ENCODE peak calls at places on chromosomes 12 and 14, in six cellular contexts. One of them, this sample, is unnamed.

GRCh38 chr14:61934385-61934784 is 172.2 kb downstream of the SNAPC1 start:
- DNase-seq in fibroblast of lung: peak
- DNase-seq in NCI-H1930: no peak
- DNase-seq in stimulated activated CD4-positive, alpha-beta T cell treated with anti-CD3 and anti-CD28 coated beads, Interleukin-15, amount 100 ng/mL, for 1 hour: no peak
- DNase-seq in body of pancreas: no peak
- DNase-seq in tibial nerve: no peak
- DNase-seq in this sample: no peak

GRCh38 chr12:40198601-40199000 is 26.2 kb upstream of the LRRK2 start:
- DNase-seq in fibroblast of lung: peak
- DNase-seq in NCI-H1930: no peak
- DNase-seq in stimulated activated CD4-positive, alpha-beta T cell treated with anti-CD3 and anti-CD28 coated beads, Interleukin-15, amount 100 ng/mL, for 1 hour: no peak
- DNase-seq in body of pancreas: no peak
- DNase-seq in tibial nerve: no peak
- DNase-seq in this sample: no peak

GRCh38 chr12:106246891-106247730 is 709 bp downstream of the CKAP4 start:
- DNase-seq in fibroblast of lung: peak
- DNase-seq in NCI-H1930: no peak
- DNase-seq in stimulated activated CD4-positive, alpha-beta T cell treated with anti-CD3 and anti-CD28 coated beads, Interleukin-15, amount 100 ng/mL, for 1 hour: no peak
- DNase-seq in body of pancreas: peak
- DNase-seq in tibial nerve: peak
- DNase-seq in this sample: no peak

GRCh38 chr14:37270629-37271028 is 72.9 kb downstream of the MIPOL1 start:
- DNase-seq in fibroblast of lung: no peak
- DNase-seq in NCI-H1930: no peak
- DNase-seq in stimulated activated CD4-positive, alpha-beta T cell treated with anti-CD3 and anti-CD28 coated beads, Interleukin-15, amount 100 ng/mL, for 1 hour: no peak
- DNase-seq in body of pancreas: no peak
- DNase-seq in tibial nerve: no peak
- DNase-seq in this sample: no peak

GRCh38 chr14:67919259-67919658 is 99.7 kb downstream of the RAD51B start:
- DNase-seq in fibroblast of lung: no peak
- DNase-seq in NCI-H1930: no peak
- DNase-seq in stimulated activated CD4-positive, alpha-beta T cell treated with anti-CD3 and anti-CD28 coated beads, Interleukin-15, amount 100 ng/mL, for 1 hour: no peak
- DNase-seq in body of pancreas: no peak
- DNase-seq in tibial nerve: no peak
- DNase-seq in this sample: no peak

GRCh38 chr12:106739815-106740552 is 34.5 kb upstream of the RIC8B start:
- DNase-seq in fibroblast of lung: peak
- DNase-seq in NCI-H1930: no peak
- DNase-seq in stimulated activated CD4-positive, alpha-beta T cell treated with anti-CD3 and anti-CD28 coated beads, Interleukin-15, amount 100 ng/mL, for 1 hour: no peak
- DNase-seq in body of pancreas: no peak
- DNase-seq in tibial nerve: no peak
- DNase-seq in this sample: no peak

GRCh38 chr14:53714495-53715389 is 241.9 kb downstream of the BMP4 start:
- DNase-seq in fibroblast of lung: no peak
- DNase-seq in NCI-H1930: no peak
- DNase-seq in stimulated activated CD4-positive, alpha-beta T cell treated with anti-CD3 and anti-CD28 coated beads, Interleukin-15, amount 100 ng/mL, for 1 hour: no peak
- DNase-seq in body of pancreas: no peak
- DNase-seq in tibial nerve: no peak
- DNase-seq in this sample: no peak

GRCh38 chr14:50335989-50336391 is 23.9 kb downstream of the DMAC2L start:
- DNase-seq in fibroblast of lung: peak
- DNase-seq in NCI-H1930: no peak
- DNase-seq in stimulated activated CD4-positive, alpha-beta T cell treated with anti-CD3 and anti-CD28 coated beads, Interleukin-15, amount 100 ng/mL, for 1 hour: no peak
- DNase-seq in body of pancreas: peak
- DNase-seq in tibial nerve: no peak
- DNase-seq in this sample: no peak

GRCh38 chr14:97944380-97944779 is 1147.2 kb downstream of the VRK1 start:
- DNase-seq in fibroblast of lung: no peak
- DNase-seq in NCI-H1930: no peak
- DNase-seq in stimulated activated CD4-positive, alpha-beta T cell treated with anti-CD3 and anti-CD28 coated beads, Interleukin-15, amount 100 ng/mL, for 1 hour: no peak
- DNase-seq in body of pancreas: no peak
- DNase-seq in tibial nerve: no peak
- DNase-seq in this sample: no peak

GRCh38 chr14:39446131-39446744 is 14.0 kb upstream of the FBXO33 start:
- DNase-seq in fibroblast of lung: no peak
- DNase-seq in NCI-H1930: no peak
- DNase-seq in stimulated activated CD4-positive, alpha-beta T cell treated with anti-CD3 and anti-CD28 coated beads, Interleukin-15, amount 100 ng/mL, for 1 hour: no peak
- DNase-seq in body of pancreas: no peak
- DNase-seq in tibial nerve: no peak
- DNase-seq in this sample: no peak

GRCh38 chr12:95802482-95803264 is 12.1 kb upstream of the NTN4 start:
- DNase-seq in fibroblast of lung: peak
- DNase-seq in NCI-H1930: no peak
- DNase-seq in stimulated activated CD4-positive, alpha-beta T cell treated with anti-CD3 and anti-CD28 coated beads, Interleukin-15, amount 100 ng/mL, for 1 hour: no peak
- DNase-seq in body of pancreas: peak
- DNase-seq in tibial nerve: no peak
- DNase-seq in this sample: no peak

GRCh38 chr12:116537149-116537904 is 21.9 kb upstream of the MAP1LC3B2 start:
- DNase-seq in fibroblast of lung: no peak
- DNase-seq in NCI-H1930: no peak
- DNase-seq in stimulated activated CD4-positive, alpha-beta T cell treated with anti-CD3 and anti-CD28 coated beads, Interleukin-15, amount 100 ng/mL, for 1 hour: no peak
- DNase-seq in body of pancreas: no peak
- DNase-seq in tibial nerve: no peak
- DNase-seq in this sample: no peak

This sample was measured in stimulated activated CD8-positive, alpha-beta memory T cell treated with anti-CD3 and anti-CD28 coated beads, Interleukin-7, amount 100 ng/mL, for 1 hour.